ENCODE peak calls at places on chromosomes 3 and 15, in four cellular contexts. One of them, this sample, is unnamed.

GRCh38 chr3:52531636-52532516 is 1.8 kb downstream of the NT5DC2 start:
- DNase-seq in IMR-90: no peak
- DNase-seq in mesendoderm: no peak
- DNase-seq in H9: no peak
- DNase-seq in this sample: no peak

GRCh38 chr3:76997733-76998132 is 42.2 kb upstream of the ROBO2 start:
- DNase-seq in mesendoderm: no peak
- DNase-seq in H9: no peak
- DNase-seq in IMR-90: peak
- DNase-seq in this sample: no peak

GRCh38 chr3:127734754-127735473 is 62.2 kb downstream of the ABTB1 start:
- DNase-seq in H9: no peak
- DNase-seq in mesendoderm: peak
- DNase-seq in IMR-90: peak
- DNase-seq in this sample: peak

GRCh38 chr15:70243686-70244540 is 146.2 kb upstream of the TLE3 start:
- DNase-seq in IMR-90: no peak
- DNase-seq in mesendoderm: no peak
- DNase-seq in H9: no peak
- DNase-seq in this sample: no peak

GRCh38 chr15:69324031-69324430 is 25.3 kb downstream of the PAQR5 start:
- DNase-seq in IMR-90: no peak
- DNase-seq in H9: no peak
- DNase-seq in mesendoderm: no peak
- DNase-seq in this sample: no peak

GRCh38 chr3:172856766-172857742 is 106.5 kb downstream of the ECT2 start:
- DNase-seq in mesendoderm: peak
- DNase-seq in IMR-90: no peak
- DNase-seq in H9: no peak
- DNase-seq in this sample: peak

GRCh38 chr3:130761730-130762311 is 15.2 kb upstream of the PIK3R4 start:
- DNase-seq in H9: no peak
- DNase-seq in mesendoderm: no peak
- DNase-seq in IMR-90: no peak
- DNase-seq in this sample: no peak

GRCh38 chr3:31813686-31814085 is 167.4 kb downstream of the OSBPL10 start:
- DNase-seq in mesendoderm: no peak
- DNase-seq in H9: no peak
- DNase-seq in IMR-90: no peak
- DNase-seq in this sample: no peak

GRCh38 chr3:187665010-187665409 is 5.2 kb downstream of the SST start:
- DNase-seq in IMR-90: no peak
- DNase-seq in mesendoderm: no peak
- DNase-seq in H9: no peak
- DNase-seq in this sample: no peak

GRCh38 chr3:195767792-195768191 is 43.9 kb downstream of the MUC4 start:
- DNase-seq in IMR-90: no peak
- DNase-seq in mesendoderm: no peak
- DNase-seq in H9: no peak
- DNase-seq in this sample: no peak

GRCh38 chr3:132595036-132595435 is 2.0 kb upstream of the ACKR4 start:
- DNase-seq in IMR-90: peak
- DNase-seq in mesendoderm: peak
- DNase-seq in H9: peak
- DNase-seq in this sample: peak

GRCh38 chr15:60652245-60652644 is 173.3 kb upstream of the ICE2 start:
- DNase-seq in mesendoderm: no peak
- DNase-seq in IMR-90: no peak
- DNase-seq in H9: no peak
- DNase-seq in this sample: no peak

GRCh38 chr15:37040072-37040742 is 60.1 kb downstream of the MEIS2 start:
- DNase-seq in H9: no peak
- DNase-seq in mesendoderm: peak
- DNase-seq in IMR-90: no peak
- DNase-seq in this sample: peak

GRCh38 chr15:98155356-98155755 is 194.9 kb downstream of the ARRDC4 start:
- DNase-seq in mesendoderm: peak
- DNase-seq in H9: no peak
- DNase-seq in IMR-90: no peak
- DNase-seq in this sample: no peak

GRCh38 chr15:58987501-58988010 is at the start of gene RNF111:
- DNase-seq in H9: peak
- DNase-seq in mesendoderm: peak
- DNase-seq in IMR-90: peak
- DNase-seq in this sample: peak

GRCh38 chr3:122458992-122459391 is 43.1 kb upstream of the WDR5B start:
- DNase-seq in IMR-90: peak
- DNase-seq in mesendoderm: peak
- DNase-seq in H9: no peak
- DNase-seq in this sample: peak

GRCh38 chr15:73965730-73966103 is 26.4 kb downstream of the STOML1 start:
- DNase-seq in IMR-90: peak
- DNase-seq in H9: no peak
- DNase-seq in mesendoderm: no peak
- DNase-seq in this sample: no peak

GRCh38 chr15:73493936-73494335 is 51.0 kb downstream of the REC114 start:
- DNase-seq in mesendoderm: peak
- DNase-seq in IMR-90: no peak
- DNase-seq in H9: no peak
- DNase-seq in this sample: no peak

GRCh38 chr3:119891944-119892721 is 110.2 kb downstream of the NR1I2 start:
- DNase-seq in H9: peak
- DNase-seq in IMR-90: peak
- DNase-seq in mesendoderm: peak
- DNase-seq in this sample: peak

GRCh38 chr3:80215191-80215590 is 447.4 kb upstream of the ROBO1 start:
- DNase-seq in mesendoderm: peak
- DNase-seq in IMR-90: no peak
- DNase-seq in H9: peak
- DNase-seq in this sample: no peak

GRCh38 chr3:133121471-133121870 is 83.3 kb downstream of the TMEM108 start:
- DNase-seq in H9: no peak
- DNase-seq in IMR-90: no peak
- DNase-seq in mesendoderm: no peak
- DNase-seq in this sample: no peak

GRCh38 chr3:190414297-190414696 is 26.3 kb downstream of the CLDN16 start:
- DNase-seq in mesendoderm: no peak
- DNase-seq in IMR-90: no peak
- DNase-seq in H9: no peak
- DNase-seq in this sample: no peak

GRCh38 chr3:8445861-8446260 is 55.8 kb upstream of the LMCD1 start:
- DNase-seq in H9: no peak
- DNase-seq in mesendoderm: no peak
- DNase-seq in IMR-90: peak
- DNase-seq in this sample: no peak

GRCh38 chr3:41202834-41203345 is 3.6 kb downstream of the CTNNB1 start:
- DNase-seq in mesendoderm: peak
- DNase-seq in H9: no peak
- DNase-seq in IMR-90: peak
- DNase-seq in this sample: peak

GRCh38 chr15:34147371-34148140 is 45.7 kb downstream of the PGBD4 start:
- DNase-seq in H9: no peak
- DNase-seq in IMR-90: peak
- DNase-seq in mesendoderm: no peak
- DNase-seq in this sample: no peak

GRCh38 chr3:187077085-187077484 is 62.2 kb downstream of the RPL39L start:
- DNase-seq in H9: no peak
- DNase-seq in mesendoderm: no peak
- DNase-seq in IMR-90: no peak
- DNase-seq in this sample: no peak

GRCh38 chr15:64527263-64527984 is 67.0 kb downstream of the ZNF609 start:
- DNase-seq in IMR-90: peak
- DNase-seq in mesendoderm: peak
- DNase-seq in H9: no peak
- DNase-seq in this sample: no peak

GRCh38 chr3:17118771-17119170 is 234.0 kb downstream of the PLCL2 start:
- DNase-seq in IMR-90: no peak
- DNase-seq in H9: no peak
- DNase-seq in mesendoderm: no peak
- DNase-seq in this sample: no peak

GRCh38 chr3:172140499-172141391 is 101.4 kb downstream of the FNDC3B start:
- DNase-seq in H9: no peak
- DNase-seq in IMR-90: peak
- DNase-seq in mesendoderm: peak
- DNase-seq in this sample: peak

GRCh38 chr3:51391075-51391565 is at the start of gene RBM15B:
- DNase-seq in H9: peak
- DNase-seq in mesendoderm: peak
- DNase-seq in IMR-90: peak
- DNase-seq in this sample: peak
- H3K23ac ChIP-seq in H9: no peak
- H3K23ac ChIP-seq in mesendoderm: peak
- H3K23ac ChIP-seq in IMR-90: peak
- H3K23ac ChIP-seq in this sample: no peak

GRCh38 chr3:197519801-197520211 is 36.0 kb downstream of the BDH1 start:
- DNase-seq in H9: peak
- DNase-seq in IMR-90: no peak
- DNase-seq in mesendoderm: peak
- DNase-seq in this sample: no peak
- H3K23ac ChIP-seq in H9: no peak
- H3K23ac ChIP-seq in IMR-90: no peak
- H3K23ac ChIP-seq in mesendoderm: no peak
- H3K23ac ChIP-seq in this sample: no peak

GRCh38 chr15:51303462-51303861 is 34.9 kb downstream of the CYP19A1 start:
- DNase-seq in mesendoderm: no peak
- DNase-seq in IMR-90: no peak
- DNase-seq in H9: no peak
- DNase-seq in this sample: no peak

GRCh38 chr15:51302480-51302879 is 35.9 kb downstream of the CYP19A1 start:
- DNase-seq in H9: no peak
- DNase-seq in IMR-90: no peak
- DNase-seq in mesendoderm: no peak
- DNase-seq in this sample: no peak

GRCh38 chr15:51299187-51300015 is 39.0 kb downstream of the CYP19A1 start:
- DNase-seq in H9: no peak
- DNase-seq in mesendoderm: no peak
- DNase-seq in IMR-90: no peak
- DNase-seq in this sample: no peak

DNA sequence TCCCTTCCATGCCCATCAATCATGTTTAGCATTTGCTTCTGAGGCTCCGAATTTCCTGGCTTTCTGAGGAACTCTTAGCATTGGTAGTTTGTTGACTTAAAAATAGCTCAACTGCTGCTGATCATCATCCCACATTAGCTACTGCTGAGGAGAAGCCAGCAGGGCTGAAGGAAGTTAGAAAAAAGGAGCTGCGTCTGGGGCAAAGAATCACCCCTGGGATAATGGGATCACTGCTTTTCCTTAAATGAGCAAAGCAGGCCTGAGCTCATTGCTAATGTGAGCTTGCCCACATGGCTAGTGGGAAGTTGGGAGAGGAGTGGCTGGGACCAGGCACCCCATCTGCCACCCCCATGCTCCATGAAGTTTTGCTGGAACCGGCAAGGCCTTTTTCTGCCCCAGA is 39.7 kb downstream of the CYP19A1 start:
- DNase-seq in H9: no peak
- DNase-seq in mesendoderm: no peak
- DNase-seq in IMR-90: no peak
- DNase-seq in this sample: no peak
- H3K23ac ChIP-seq in H9: no peak
- H3K23ac ChIP-seq in mesendoderm: no peak
- H3K23ac ChIP-seq in IMR-90: no peak
- H3K23ac ChIP-seq in this sample: no peak

GRCh38 chr3:167115331-167115934 is 264.7 kb downstream of the ZBBX start:
- DNase-seq in IMR-90: no peak
- DNase-seq in mesendoderm: no peak
- DNase-seq in H9: no peak
- DNase-seq in this sample: no peak

GRCh38 chr3:167125612-167126407 is 254.3 kb downstream of the ZBBX start:
- DNase-seq in IMR-90: no peak
- DNase-seq in H9: no peak
- DNase-seq in mesendoderm: no peak
- DNase-seq in this sample: no peak

GRCh38 chr3:167116120-167116922 is 263.8 kb downstream of the ZBBX start:
- DNase-seq in H9: peak
- DNase-seq in mesendoderm: no peak
- DNase-seq in IMR-90: no peak
- DNase-seq in this sample: no peak

DNA sequence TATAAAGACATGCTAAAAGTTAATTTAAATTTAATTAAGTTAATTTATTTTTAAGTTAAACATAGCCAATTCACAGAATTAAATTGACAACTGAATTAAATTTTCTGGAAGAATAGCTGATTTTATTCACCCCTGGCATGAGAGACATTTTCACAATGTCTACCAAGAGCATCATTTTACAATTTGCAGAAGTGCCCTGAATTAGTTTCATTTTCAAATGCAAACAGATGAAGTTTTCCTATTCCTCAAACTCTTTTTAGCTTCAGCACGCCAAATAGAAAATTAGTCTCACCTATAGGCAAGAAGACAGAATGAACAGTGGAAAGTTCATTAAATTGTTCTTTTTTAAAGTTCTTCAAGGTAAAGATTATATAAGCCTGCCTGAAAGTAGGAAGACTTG is 259.3 kb downstream of the ZBBX start:
- DNase-seq in mesendoderm: no peak
- DNase-seq in IMR-90: no peak
- DNase-seq in H9: no peak
- DNase-seq in this sample: no peak
- H3K23ac ChIP-seq in mesendoderm: no peak
- H3K23ac ChIP-seq in IMR-90: no peak
- H3K23ac ChIP-seq in H9: no peak
- H3K23ac ChIP-seq in this sample: no peak

GRCh38 chr15:31484369-31484951 is 157.8 kb downstream of the KLF13 start:
- DNase-seq in IMR-90: no peak
- DNase-seq in H9: peak
- DNase-seq in mesendoderm: no peak
- DNase-seq in this sample: no peak

GRCh38 chr15:31483053-31483923 is 156.7 kb downstream of the KLF13 start:
- DNase-seq in IMR-90: no peak
- DNase-seq in mesendoderm: no peak
- DNase-seq in H9: peak
- DNase-seq in this sample: peak

GRCh38 chr15:31484986-31485385 is 158.4 kb downstream of the KLF13 start:
- DNase-seq in mesendoderm: no peak
- DNase-seq in H9: peak
- DNase-seq in IMR-90: no peak
- DNase-seq in this sample: no peak

GRCh38 chr15:31485431-31485830 is 158.8 kb downstream of the KLF13 start:
- DNase-seq in mesendoderm: no peak
- DNase-seq in H9: peak
- DNase-seq in IMR-90: no peak
- DNase-seq in this sample: no peak

DNA sequence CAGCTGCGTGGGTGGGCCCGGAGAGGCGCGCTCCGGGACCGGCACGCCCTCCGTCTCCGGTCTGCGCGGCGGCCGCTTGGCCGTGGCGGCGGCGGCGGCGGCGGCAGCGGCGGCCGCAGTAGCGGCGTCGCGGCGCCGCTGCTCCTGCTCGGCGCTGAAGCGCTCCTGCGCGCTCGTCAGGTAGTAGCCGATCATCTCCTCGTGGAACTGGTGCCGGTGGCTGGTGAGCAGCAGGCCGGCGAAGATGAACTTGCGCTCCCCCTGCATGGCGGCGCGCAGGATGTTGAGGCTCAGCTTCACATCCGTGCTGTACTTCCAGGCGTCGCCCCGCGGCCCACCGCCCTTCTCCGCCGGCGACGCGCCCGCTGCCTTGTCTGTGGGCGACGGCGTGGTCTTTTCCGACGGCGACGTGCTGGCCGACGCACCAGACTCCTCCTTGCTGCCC is 157.3 kb downstream of the KLF13 start:
- DNase-seq in IMR-90: no peak
- DNase-seq in H9: peak
- DNase-seq in mesendoderm: peak
- DNase-seq in this sample: no peak
- H3K23ac ChIP-seq in IMR-90: no peak
- H3K23ac ChIP-seq in H9: no peak
- H3K23ac ChIP-seq in mesendoderm: no peak
- H3K23ac ChIP-seq in this sample: no peak